ENCODE peak calls at places on chromosome 22, in four cellular contexts. H, E, C and D are unnamed samples.

GRCh38 chr22:27990879-27991278 is 71.8 kb upstream of the PITPNB start:
- DNase-seq in H (no peak), E (no peak), C (no peak), D (no peak)

GRCh38 chr22:22684605-22685561 is 40.5 kb downstream of the GGTLC2 start:
- DNase-seq in H (peak; percentile 12), E (no peak), C (no peak), D (peak; percentile 85)

GRCh38 chr22:27460596-27461347 is 340.8 kb downstream of the MN1 start:
- DNase-seq in H (no peak), E (no peak), C (no peak), D (no peak)

GRCh38 chr22:44887941-44888366 is 121.9 kb downstream of the PHF21B start:
- DNase-seq in H (no peak), E (no peak), C (no peak), D (peak; percentile 70)

GRCh38 chr22:49936018-49936972 is 17.9 kb downstream of the CRELD2 start:
- DNase-seq in H (peak; percentile 99), E (peak; percentile 71), C (peak; percentile 99), D (peak; percentile 99)

GRCh38 chr22:20463324-20464095 is 25.9 kb upstream of the SCARF2 start:
- DNase-seq in H (peak; percentile 21), E (no peak), C (no peak), D (peak; percentile 88)

GRCh38 chr22:49015993-49016908 is 811.4 kb downstream of the BRD1 start:
- DNase-seq in H (no peak), E (no peak), C (no peak), D (no peak)

GRCh38 chr22:25509391-25509791 is 55.1 kb upstream of the GRK3 start:
- DNase-seq in H (no peak), E (no peak), C (no peak), D (no peak)

GRCh38 chr22:39617342-39617741 is 46.8 kb downstream of the CACNA1I start:
- DNase-seq in H (peak; percentile 16), E (no peak), C (no peak), D (no peak)

GRCh38 chr22:26398741-26399153 is 30.3 kb upstream of the ASPHD2 start:
- DNase-seq in H (peak; percentile 52), E (peak; percentile 47), C (peak; percentile 46), D (no peak)

GRCh38 chr22:40449676-40450035 is 79.3 kb downstream of the SGSM3 start:
- DNase-seq in H (no peak), E (no peak), C (no peak), D (no peak)

GRCh38 chr22:39873963-39874362 is 19.6 kb downstream of the ENTHD1 start:
- DNase-seq in H (no peak), E (no peak), C (no peak), D (no peak)

GRCh38 chr22:49349181-49349835 is 478.4 kb downstream of the BRD1 start:
- DNase-seq in H (no peak), E (no peak), C (no peak), D (peak; percentile 58)

GRCh38 chr22:44185237-44186120 is 4.8 kb downstream of the PARVG start:
- DNase-seq in H (no peak), E (no peak), C (no peak), D (peak; percentile 72)

GRCh38 chr22:46750861-46751260 is 11.6 kb upstream of the TBC1D22A start:
- DNase-seq in H (no peak), E (no peak), C (no peak), D (no peak)

GRCh38 chr22:18065256-18065655 is 12.5 kb upstream of the PEX26 start:
- DNase-seq in H (no peak), E (no peak), C (no peak), D (peak; percentile 77)

GRCh38 chr22:30004101-30004500 is 76.2 kb upstream of the HORMAD2 start:
- DNase-seq in H (no peak), E (no peak), C (no peak), D (no peak)

GRCh38 chr22:30270841-30271240 is 4.2 kb upstream of the OSM start:
- DNase-seq in H (no peak), E (no peak), C (no peak), D (peak; percentile 94)

GRCh38 chr22:47616396-47617020 is 854.1 kb downstream of the TBC1D22A start:
- DNase-seq in H (no peak), E (no peak), C (no peak), D (peak; percentile 50)

GRCh38 chr22:44344407-44344806 is 31.7 kb upstream of the SHISAL1 start:
- DNase-seq in H (no peak), E (no peak), C (no peak), D (no peak)

GRCh38 chr22:40628354-40629042 is 8.0 kb downstream of the MRTFA start:
- DNase-seq in H (no peak), E (no peak), C (no peak), D (no peak)

GRCh38 chr22:45296628-45297297 is 12.0 kb downstream of the UPK3A start:
- DNase-seq in H (no peak), E (no peak), C (no peak), D (no peak)